ENCODE peak calls at places on chromosomes 11 and 22, in seven cellular contexts. One of them, this sample, is unnamed.

GRCh38 chr11:61004841-61005240 is 33.4 kb downstream of the CD6 start:
- DNase-seq in IMR-90: no peak
- DNase-seq in activated gamma-delta T cell treated with Interleukin-2 at 50 U/mL for 16 hours: no peak
- DNase-seq in astrocyte of the cerebellum: no peak
- DNase-seq in body of pancreas: no peak
- DNase-seq in NCI-H1930: no peak
- DNase-seq in activated CD4-positive, alpha-beta T cell treated with anti-CD3 and anti-CD28 coated beads, Interleukin-2, amount 50 U/mL, for 48 hours: no peak
- DNase-seq in this sample: peak

GRCh38 chr11:110908401-110909106 is 196.3 kb upstream of the ARHGAP20 start:
- DNase-seq in activated gamma-delta T cell treated with Interleukin-2 at 50 U/mL for 16 hours: no peak
- DNase-seq in NCI-H1930: no peak
- DNase-seq in IMR-90: peak
- DNase-seq in activated CD4-positive, alpha-beta T cell treated with anti-CD3 and anti-CD28 coated beads, Interleukin-2, amount 50 U/mL, for 48 hours: no peak
- DNase-seq in body of pancreas: no peak
- DNase-seq in astrocyte of the cerebellum: peak
- DNase-seq in this sample: peak

GRCh38 chr11:73528013-73528412 is 69.9 kb downstream of the FAM168A start:
- DNase-seq in activated CD4-positive, alpha-beta T cell treated with anti-CD3 and anti-CD28 coated beads, Interleukin-2, amount 50 U/mL, for 48 hours: no peak
- DNase-seq in NCI-H1930: no peak
- DNase-seq in activated gamma-delta T cell treated with Interleukin-2 at 50 U/mL for 16 hours: no peak
- DNase-seq in astrocyte of the cerebellum: no peak
- DNase-seq in IMR-90: no peak
- DNase-seq in body of pancreas: no peak
- DNase-seq in this sample: no peak

GRCh38 chr11:12060385-12060980 is 49.9 kb upstream of the MICAL2 start:
- DNase-seq in IMR-90: no peak
- DNase-seq in NCI-H1930: no peak
- DNase-seq in activated gamma-delta T cell treated with Interleukin-2 at 50 U/mL for 16 hours: no peak
- DNase-seq in activated CD4-positive, alpha-beta T cell treated with anti-CD3 and anti-CD28 coated beads, Interleukin-2, amount 50 U/mL, for 48 hours: no peak
- DNase-seq in body of pancreas: no peak
- DNase-seq in astrocyte of the cerebellum: no peak
- DNase-seq in this sample: no peak

GRCh38 chr11:61587541-61587941 is 6.7 kb upstream of the SYT7 start:
- DNase-seq in IMR-90: no peak
- DNase-seq in NCI-H1930: no peak
- DNase-seq in activated CD4-positive, alpha-beta T cell treated with anti-CD3 and anti-CD28 coated beads, Interleukin-2, amount 50 U/mL, for 48 hours: peak
- DNase-seq in astrocyte of the cerebellum: no peak
- DNase-seq in body of pancreas: peak
- DNase-seq in activated gamma-delta T cell treated with Interleukin-2 at 50 U/mL for 16 hours: peak
- DNase-seq in this sample: no peak

GRCh38 chr22:29343313-29343805 is 27.9 kb upstream of the RASL10A start:
- DNase-seq in astrocyte of the cerebellum: peak
- DNase-seq in activated CD4-positive, alpha-beta T cell treated with anti-CD3 and anti-CD28 coated beads, Interleukin-2, amount 50 U/mL, for 48 hours: no peak
- DNase-seq in IMR-90: peak
- DNase-seq in activated gamma-delta T cell treated with Interleukin-2 at 50 U/mL for 16 hours: no peak
- DNase-seq in NCI-H1930: no peak
- DNase-seq in body of pancreas: peak
- DNase-seq in this sample: no peak

GRCh38 chr22:23684561-23685031 is 6.2 kb upstream of the RGL4 start:
- DNase-seq in body of pancreas: no peak
- DNase-seq in astrocyte of the cerebellum: no peak
- DNase-seq in activated gamma-delta T cell treated with Interleukin-2 at 50 U/mL for 16 hours: no peak
- DNase-seq in IMR-90: peak
- DNase-seq in activated CD4-positive, alpha-beta T cell treated with anti-CD3 and anti-CD28 coated beads, Interleukin-2, amount 50 U/mL, for 48 hours: no peak
- DNase-seq in NCI-H1930: no peak
- DNase-seq in this sample: no peak

GRCh38 chr11:110716361-110716760 is 4.1 kb upstream of the ARHGAP20 start:
- DNase-seq in body of pancreas: no peak
- DNase-seq in activated gamma-delta T cell treated with Interleukin-2 at 50 U/mL for 16 hours: no peak
- DNase-seq in IMR-90: peak
- DNase-seq in NCI-H1930: no peak
- DNase-seq in activated CD4-positive, alpha-beta T cell treated with anti-CD3 and anti-CD28 coated beads, Interleukin-2, amount 50 U/mL, for 48 hours: no peak
- DNase-seq in astrocyte of the cerebellum: no peak
- DNase-seq in this sample: no peak

GRCh38 chr11:62922653-62923371 is 1.6 kb upstream of the CHRM1 start:
- DNase-seq in activated CD4-positive, alpha-beta T cell treated with anti-CD3 and anti-CD28 coated beads, Interleukin-2, amount 50 U/mL, for 48 hours: peak
- DNase-seq in astrocyte of the cerebellum: no peak
- DNase-seq in IMR-90: no peak
- DNase-seq in activated gamma-delta T cell treated with Interleukin-2 at 50 U/mL for 16 hours: no peak
- DNase-seq in NCI-H1930: no peak
- DNase-seq in body of pancreas: no peak
- DNase-seq in this sample: no peak

GRCh38 chr22:30434775-30435315 is 9.3 kb downstream of the MTFP1 start:
- DNase-seq in astrocyte of the cerebellum: no peak
- DNase-seq in body of pancreas: no peak
- DNase-seq in activated CD4-positive, alpha-beta T cell treated with anti-CD3 and anti-CD28 coated beads, Interleukin-2, amount 50 U/mL, for 48 hours: no peak
- DNase-seq in NCI-H1930: no peak
- DNase-seq in IMR-90: no peak
- DNase-seq in activated gamma-delta T cell treated with Interleukin-2 at 50 U/mL for 16 hours: no peak
- DNase-seq in this sample: peak

GRCh38 chr22:40181323-40181722 is 3.6 kb downstream of the TNRC6B start:
- DNase-seq in body of pancreas: no peak
- DNase-seq in astrocyte of the cerebellum: no peak
- DNase-seq in IMR-90: no peak
- DNase-seq in activated CD4-positive, alpha-beta T cell treated with anti-CD3 and anti-CD28 coated beads, Interleukin-2, amount 50 U/mL, for 48 hours: no peak
- DNase-seq in activated gamma-delta T cell treated with Interleukin-2 at 50 U/mL for 16 hours: no peak
- DNase-seq in NCI-H1930: no peak
- DNase-seq in this sample: no peak

GRCh38 chr11:29816359-29816758 is 200.5 kb downstream of the KCNA4 start:
- DNase-seq in activated gamma-delta T cell treated with Interleukin-2 at 50 U/mL for 16 hours: no peak
- DNase-seq in activated CD4-positive, alpha-beta T cell treated with anti-CD3 and anti-CD28 coated beads, Interleukin-2, amount 50 U/mL, for 48 hours: no peak
- DNase-seq in astrocyte of the cerebellum: no peak
- DNase-seq in IMR-90: no peak
- DNase-seq in body of pancreas: no peak
- DNase-seq in NCI-H1930: no peak
- DNase-seq in this sample: no peak

GRCh38 chr11:88341852-88342251 is 4.3 kb upstream of the CTSC start:
- DNase-seq in body of pancreas: no peak
- DNase-seq in activated gamma-delta T cell treated with Interleukin-2 at 50 U/mL for 16 hours: no peak
- DNase-seq in activated CD4-positive, alpha-beta T cell treated with anti-CD3 and anti-CD28 coated beads, Interleukin-2, amount 50 U/mL, for 48 hours: no peak
- DNase-seq in astrocyte of the cerebellum: no peak
- DNase-seq in NCI-H1930: no peak
- DNase-seq in IMR-90: no peak
- DNase-seq in this sample: peak

GRCh38 chr22:49963647-49964026 is 3.1 kb downstream of the PIM3 start:
- DNase-seq in NCI-H1930: no peak
- DNase-seq in activated CD4-positive, alpha-beta T cell treated with anti-CD3 and anti-CD28 coated beads, Interleukin-2, amount 50 U/mL, for 48 hours: no peak
- DNase-seq in IMR-90: no peak
- DNase-seq in body of pancreas: peak
- DNase-seq in astrocyte of the cerebellum: no peak
- DNase-seq in activated gamma-delta T cell treated with Interleukin-2 at 50 U/mL for 16 hours: peak
- DNase-seq in this sample: no peak

GRCh38 chr11:126834149-126834548 is 166.4 kb downstream of the KIRREL3 start:
- DNase-seq in activated gamma-delta T cell treated with Interleukin-2 at 50 U/mL for 16 hours: no peak
- DNase-seq in body of pancreas: no peak
- DNase-seq in astrocyte of the cerebellum: peak
- DNase-seq in IMR-90: peak
- DNase-seq in activated CD4-positive, alpha-beta T cell treated with anti-CD3 and anti-CD28 coated beads, Interleukin-2, amount 50 U/mL, for 48 hours: no peak
- DNase-seq in NCI-H1930: no peak
- DNase-seq in this sample: no peak

GRCh38 chr11:15170698-15171097 is 56.0 kb downstream of the INSC start:
- DNase-seq in activated gamma-delta T cell treated with Interleukin-2 at 50 U/mL for 16 hours: no peak
- DNase-seq in activated CD4-positive, alpha-beta T cell treated with anti-CD3 and anti-CD28 coated beads, Interleukin-2, amount 50 U/mL, for 48 hours: no peak
- DNase-seq in IMR-90: no peak
- DNase-seq in NCI-H1930: no peak
- DNase-seq in astrocyte of the cerebellum: no peak
- DNase-seq in body of pancreas: no peak
- DNase-seq in this sample: no peak

GRCh38 chr11:32561835-32562234 is 21.8 kb upstream of the EIF3M start:
- DNase-seq in activated CD4-positive, alpha-beta T cell treated with anti-CD3 and anti-CD28 coated beads, Interleukin-2, amount 50 U/mL, for 48 hours: no peak
- DNase-seq in astrocyte of the cerebellum: no peak
- DNase-seq in IMR-90: no peak
- DNase-seq in activated gamma-delta T cell treated with Interleukin-2 at 50 U/mL for 16 hours: no peak
- DNase-seq in body of pancreas: no peak
- DNase-seq in NCI-H1930: no peak
- DNase-seq in this sample: no peak

GRCh38 chr11:118572075-118572913 is at the start of gene ARCN1:
- DNase-seq in IMR-90: peak
- DNase-seq in activated CD4-positive, alpha-beta T cell treated with anti-CD3 and anti-CD28 coated beads, Interleukin-2, amount 50 U/mL, for 48 hours: peak
- DNase-seq in body of pancreas: peak
- DNase-seq in NCI-H1930: peak
- DNase-seq in astrocyte of the cerebellum: peak
- DNase-seq in activated gamma-delta T cell treated with Interleukin-2 at 50 U/mL for 16 hours: peak
- DNase-seq in this sample: peak

GRCh38 chr11:76589477-76589876 is 81.1 kb downstream of the LRRC32 start:
- DNase-seq in activated CD4-positive, alpha-beta T cell treated with anti-CD3 and anti-CD28 coated beads, Interleukin-2, amount 50 U/mL, for 48 hours: no peak
- DNase-seq in activated gamma-delta T cell treated with Interleukin-2 at 50 U/mL for 16 hours: no peak
- DNase-seq in body of pancreas: no peak
- DNase-seq in NCI-H1930: no peak
- DNase-seq in astrocyte of the cerebellum: no peak
- DNase-seq in IMR-90: no peak
- DNase-seq in this sample: no peak

GRCh38 chr11:111378773-111379499 is at the start of gene POU2AF1:
- DNase-seq in activated CD4-positive, alpha-beta T cell treated with anti-CD3 and anti-CD28 coated beads, Interleukin-2, amount 50 U/mL, for 48 hours: peak
- DNase-seq in activated gamma-delta T cell treated with Interleukin-2 at 50 U/mL for 16 hours: peak
- DNase-seq in NCI-H1930: no peak
- DNase-seq in IMR-90: peak
- DNase-seq in astrocyte of the cerebellum: peak
- DNase-seq in body of pancreas: no peak
- DNase-seq in this sample: peak

GRCh38 chr11:57263351-57263750 is 26.3 kb upstream of the APLNR start:
- DNase-seq in NCI-H1930: no peak
- DNase-seq in astrocyte of the cerebellum: no peak
- DNase-seq in body of pancreas: no peak
- DNase-seq in activated CD4-positive, alpha-beta T cell treated with anti-CD3 and anti-CD28 coated beads, Interleukin-2, amount 50 U/mL, for 48 hours: no peak
- DNase-seq in IMR-90: no peak
- DNase-seq in activated gamma-delta T cell treated with Interleukin-2 at 50 U/mL for 16 hours: no peak
- DNase-seq in this sample: no peak

GRCh38 chr22:46923394-46923793 is 160.9 kb downstream of the TBC1D22A start:
- DNase-seq in NCI-H1930: no peak
- DNase-seq in IMR-90: no peak
- DNase-seq in activated gamma-delta T cell treated with Interleukin-2 at 50 U/mL for 16 hours: no peak
- DNase-seq in body of pancreas: no peak
- DNase-seq in activated CD4-positive, alpha-beta T cell treated with anti-CD3 and anti-CD28 coated beads, Interleukin-2, amount 50 U/mL, for 48 hours: no peak
- DNase-seq in astrocyte of the cerebellum: no peak
- DNase-seq in this sample: no peak

GRCh38 chr11:63854696-63855095 is 15.8 kb downstream of the MARK2 start:
- DNase-seq in activated gamma-delta T cell treated with Interleukin-2 at 50 U/mL for 16 hours: no peak
- DNase-seq in IMR-90: no peak
- DNase-seq in astrocyte of the cerebellum: no peak
- DNase-seq in activated CD4-positive, alpha-beta T cell treated with anti-CD3 and anti-CD28 coated beads, Interleukin-2, amount 50 U/mL, for 48 hours: no peak
- DNase-seq in NCI-H1930: no peak
- DNase-seq in body of pancreas: no peak
- DNase-seq in this sample: no peak

GRCh38 chr11:17846852-17847453 is 112.4 kb downstream of the KCNC1 start:
- DNase-seq in body of pancreas: no peak
- DNase-seq in activated CD4-positive, alpha-beta T cell treated with anti-CD3 and anti-CD28 coated beads, Interleukin-2, amount 50 U/mL, for 48 hours: no peak
- DNase-seq in astrocyte of the cerebellum: peak
- DNase-seq in activated gamma-delta T cell treated with Interleukin-2 at 50 U/mL for 16 hours: no peak
- DNase-seq in IMR-90: peak
- DNase-seq in NCI-H1930: no peak
- DNase-seq in this sample: no peak

GRCh38 chr22:41674941-41675340 is 13.7 kb downstream of the SNU13 start:
- DNase-seq in astrocyte of the cerebellum: no peak
- DNase-seq in NCI-H1930: no peak
- DNase-seq in activated CD4-positive, alpha-beta T cell treated with anti-CD3 and anti-CD28 coated beads, Interleukin-2, amount 50 U/mL, for 48 hours: no peak
- DNase-seq in activated gamma-delta T cell treated with Interleukin-2 at 50 U/mL for 16 hours: no peak
- DNase-seq in body of pancreas: no peak
- DNase-seq in IMR-90: no peak
- DNase-seq in this sample: no peak

GRCh38 chr11:74871037-74871436 is 77.9 kb downstream of the XRRA1 start:
- DNase-seq in activated gamma-delta T cell treated with Interleukin-2 at 50 U/mL for 16 hours: no peak
- DNase-seq in activated CD4-positive, alpha-beta T cell treated with anti-CD3 and anti-CD28 coated beads, Interleukin-2, amount 50 U/mL, for 48 hours: no peak
- DNase-seq in body of pancreas: no peak
- DNase-seq in astrocyte of the cerebellum: no peak
- DNase-seq in NCI-H1930: no peak
- DNase-seq in IMR-90: no peak
- DNase-seq in this sample: no peak

GRCh38 chr22:30040499-30041055 is 39.7 kb upstream of the HORMAD2 start:
- DNase-seq in astrocyte of the cerebellum: no peak
- DNase-seq in activated gamma-delta T cell treated with Interleukin-2 at 50 U/mL for 16 hours: no peak
- DNase-seq in NCI-H1930: no peak
- DNase-seq in activated CD4-positive, alpha-beta T cell treated with anti-CD3 and anti-CD28 coated beads, Interleukin-2, amount 50 U/mL, for 48 hours: no peak
- DNase-seq in IMR-90: no peak
- DNase-seq in body of pancreas: no peak
- DNase-seq in this sample: no peak

GRCh38 chr22:50030315-50031188 is 18.0 kb upstream of the IL17REL start:
- DNase-seq in NCI-H1930: peak
- DNase-seq in body of pancreas: peak
- DNase-seq in astrocyte of the cerebellum: peak
- DNase-seq in activated gamma-delta T cell treated with Interleukin-2 at 50 U/mL for 16 hours: peak
- DNase-seq in activated CD4-positive, alpha-beta T cell treated with anti-CD3 and anti-CD28 coated beads, Interleukin-2, amount 50 U/mL, for 48 hours: peak
- DNase-seq in IMR-90: peak
- DNase-seq in this sample: peak

GRCh38 chr11:126080206-126080941 is 17.7 kb upstream of the CDON start:
- DNase-seq in activated CD4-positive, alpha-beta T cell treated with anti-CD3 and anti-CD28 coated beads, Interleukin-2, amount 50 U/mL, for 48 hours: no peak
- DNase-seq in NCI-H1930: no peak
- DNase-seq in astrocyte of the cerebellum: no peak
- DNase-seq in activated gamma-delta T cell treated with Interleukin-2 at 50 U/mL for 16 hours: no peak
- DNase-seq in IMR-90: no peak
- DNase-seq in body of pancreas: peak
- DNase-seq in this sample: no peak

GRCh38 chr22:37636949-37637273 is 2.6 kb upstream of the SH3BP1 start:
- DNase-seq in body of pancreas: no peak
- DNase-seq in astrocyte of the cerebellum: no peak
- DNase-seq in activated gamma-delta T cell treated with Interleukin-2 at 50 U/mL for 16 hours: no peak
- DNase-seq in activated CD4-positive, alpha-beta T cell treated with anti-CD3 and anti-CD28 coated beads, Interleukin-2, amount 50 U/mL, for 48 hours: no peak
- DNase-seq in IMR-90: no peak
- DNase-seq in NCI-H1930: no peak
- DNase-seq in this sample: no peak

GRCh38 chr11:113014731-113015455 is 53.7 kb downstream of the NCAM1 start:
- DNase-seq in NCI-H1930: no peak
- DNase-seq in astrocyte of the cerebellum: no peak
- DNase-seq in body of pancreas: peak
- DNase-seq in activated gamma-delta T cell treated with Interleukin-2 at 50 U/mL for 16 hours: no peak
- DNase-seq in IMR-90: no peak
- DNase-seq in activated CD4-positive, alpha-beta T cell treated with anti-CD3 and anti-CD28 coated beads, Interleukin-2, amount 50 U/mL, for 48 hours: no peak
- DNase-seq in this sample: no peak

GRCh38 chr22:29475550-29475949 is 4.5 kb upstream of the NEFH start:
- DNase-seq in NCI-H1930: no peak
- DNase-seq in activated CD4-positive, alpha-beta T cell treated with anti-CD3 and anti-CD28 coated beads, Interleukin-2, amount 50 U/mL, for 48 hours: no peak
- DNase-seq in activated gamma-delta T cell treated with Interleukin-2 at 50 U/mL for 16 hours: no peak
- DNase-seq in body of pancreas: no peak
- DNase-seq in astrocyte of the cerebellum: no peak
- DNase-seq in IMR-90: no peak
- DNase-seq in this sample: peak

GRCh38 chr11:36069576-36070214 is 125.8 kb downstream of the LDLRAD3 start:
- DNase-seq in astrocyte of the cerebellum: no peak
- DNase-seq in IMR-90: no peak
- DNase-seq in body of pancreas: no peak
- DNase-seq in activated gamma-delta T cell treated with Interleukin-2 at 50 U/mL for 16 hours: no peak
- DNase-seq in activated CD4-positive, alpha-beta T cell treated with anti-CD3 and anti-CD28 coated beads, Interleukin-2, amount 50 U/mL, for 48 hours: no peak
- DNase-seq in NCI-H1930: peak
- DNase-seq in this sample: no peak

GRCh38 chr11:69984457-69985261 is 93.5 kb upstream of the ANO1 start:
- DNase-seq in activated CD4-positive, alpha-beta T cell treated with anti-CD3 and anti-CD28 coated beads, Interleukin-2, amount 50 U/mL, for 48 hours: no peak
- DNase-seq in astrocyte of the cerebellum: no peak
- DNase-seq in activated gamma-delta T cell treated with Interleukin-2 at 50 U/mL for 16 hours: no peak
- DNase-seq in NCI-H1930: no peak
- DNase-seq in IMR-90: no peak
- DNase-seq in body of pancreas: no peak
- DNase-seq in this sample: no peak